ENCODE peak calls at places on chromosome 7, in four cellular contexts. G is SK-N-SH, Z is K562, X is GM12878. R is an unnamed sample.

GRCh38 chr7:24741691-24742639 is 15.3 kb downstream of the GSDME start:
- DNase-seq in X (no peak), G (no peak), Z (no peak), R (no peak)

GRCh38 chr7:116731737-116732335 is 59.8 kb downstream of the MET start:
- DNase-seq in G (no peak), Z (no peak), X (no peak), R (no peak)

GRCh38 chr7:124784879-124785818 is 19.6 kb upstream of the GPR37 start:
- DNase-seq in Z (peak), G (peak), X (no peak), R (peak)

GRCh38 chr7:156223935-156224334 is 411.7 kb upstream of the SHH start:
- DNase-seq in X (no peak), Z (no peak), G (no peak), R (no peak)

GRCh38 chr7:152177696-152178404 is 152.4 kb downstream of the GALNT11 start:
- DNase-seq in G (no peak), Z (no peak), X (no peak), R (no peak)

GRCh38 chr7:70502117-70502516 is 629.8 kb upstream of the GALNT17 start:
- DNase-seq in X (no peak), G (no peak), Z (no peak), R (no peak)

GRCh38 chr7:18496336-18496700 is 769 bp downstream of the HDAC9 start:
- DNase-seq in X (no peak), Z (no peak), G (no peak), R (no peak)

GRCh38 chr7:23136216-23136615 is 30.6 kb downstream of the KLHL7 start:
- DNase-seq in X (no peak), G (no peak), Z (no peak), R (no peak)

GRCh38 chr7:129784783-129785456 is 167.8 kb downstream of the UBE2H start:
- DNase-seq in Z (peak), X (peak), G (peak), R (no peak)

GRCh38 chr7:44415047-44415446 is 75.4 kb downstream of the NUDCD3 start:
- DNase-seq in X (no peak), G (no peak), Z (no peak), R (no peak)

GRCh38 chr7:40520986-40521738 is 386.4 kb downstream of the SUGCT start:
- DNase-seq in G (no peak), X (no peak), Z (no peak), R (no peak)

GRCh38 chr7:96034940-96035727 is 262.8 kb downstream of the DYNC1I1 start:
- DNase-seq in Z (no peak), X (no peak), G (no peak), R (no peak)

GRCh38 chr7:131327049-131327625 is 539 bp upstream of the MKLN1 start:
- DNase-seq in X (no peak), Z (peak), G (peak), R (no peak)

GRCh38 chr7:88132725-88133124 is 87.1 kb downstream of the SRI start:
- DNase-seq in G (no peak), X (peak), Z (no peak), R (no peak)

GRCh38 chr7:130433336-130433735 is 7.5 kb downstream of the CEP41 start:
- DNase-seq in Z (no peak), G (no peak), X (no peak), R (no peak)

GRCh38 chr7:150379590-150380379 is 655 bp downstream of the ZNF775 start:
- DNase-seq in G (peak), Z (no peak), X (no peak), R (no peak)

GRCh38 chr7:98509836-98510235 is 107.2 kb upstream of the NPTX2 start:
- DNase-seq in X (no peak), G (no peak), Z (no peak), R (no peak)

GRCh38 chr7:30726296-30727006 is 25.5 kb upstream of the INMT start:
- DNase-seq in G (no peak), X (no peak), Z (no peak), R (no peak)

GRCh38 chr7:22356010-22356854 is 722 bp downstream of the RAPGEF5 start:
- DNase-seq in G (peak), Z (no peak), X (no peak), R (no peak)

GRCh38 chr7:100612730-100613446 is 548 bp downstream of the MOSPD3 start:
- DNase-seq in G (peak), X (no peak), Z (peak), R (no peak)

GRCh38 chr7:100614308-100614861 is 2.0 kb downstream of the MOSPD3 start:
- DNase-seq in G (no peak), X (no peak), Z (no peak), R (no peak)

GRCh38 chr7:100611983-100612729 is at the start of gene MOSPD3:
- DNase-seq in X (peak), G (peak), Z (peak), R (peak)

GRCh38 chr7:100613447-100614185 is 1.3 kb downstream of the MOSPD3 start:
- DNase-seq in X (no peak), Z (no peak), G (no peak), R (peak)
- H3K4me3 ChIP-seq in X (no peak), Z (peak), G (peak), R (peak)

GRCh38 chr7:6442114-6442513 is 5.6 kb downstream of the DAGLB start:
- DNase-seq in G (no peak), Z (no peak), X (no peak), R (peak)
- TF ChIP-seq GABPA in G (no peak), Z (no peak), X (no peak), R (no peak)

DNA sequence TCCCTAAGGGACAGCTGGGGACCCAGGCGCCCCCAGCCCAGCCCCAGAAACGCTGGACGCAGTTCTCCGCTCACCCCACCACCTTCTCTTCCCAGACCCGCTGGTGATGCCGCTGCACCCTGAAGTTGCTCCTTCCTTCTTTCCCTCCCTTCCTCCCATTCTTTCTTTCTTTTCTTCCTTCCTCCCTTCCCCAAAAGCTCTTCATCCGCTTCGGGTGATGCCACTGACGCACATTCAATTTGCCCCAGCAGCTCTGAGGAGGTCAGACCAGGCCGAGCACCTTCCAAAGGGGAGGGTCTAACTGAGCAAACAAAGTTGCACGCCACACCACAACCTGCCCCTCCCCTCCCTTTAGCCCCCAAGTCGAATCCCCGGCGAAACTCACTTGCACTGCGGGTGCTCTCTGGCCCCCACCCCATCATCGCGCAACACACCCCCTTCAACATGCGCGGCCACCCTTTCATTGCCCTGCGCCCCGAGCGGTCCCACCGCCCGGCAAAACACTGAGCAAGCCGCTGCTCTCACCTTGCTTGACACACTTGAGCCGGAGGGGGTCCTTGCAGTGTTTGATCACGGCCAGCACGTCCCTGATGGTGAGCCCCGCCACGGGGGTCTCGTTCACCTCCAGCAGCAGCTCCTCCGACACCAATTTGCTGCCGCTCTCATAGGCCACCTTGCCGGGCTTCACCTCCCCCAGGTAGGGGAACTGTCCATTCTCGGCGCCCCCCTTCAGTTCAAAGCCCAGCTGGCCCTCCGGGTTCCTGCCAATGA is 787 bp downstream of the MAGI2 start:
- DNase-seq in Z (no peak), X (no peak), G (peak), R (no peak)
- H3K4me3 ChIP-seq in Z (no peak), X (no peak), G (peak), R (no peak)

GRCh38 chr7:5420108-5420840 is 3.4 kb downstream of the TNRC18 start:
- DNase-seq in X (no peak), G (peak), Z (peak), R (peak)

GRCh38 chr7:5422324-5423271 is 1.0 kb downstream of the TNRC18 start:
- DNase-seq in G (peak), X (no peak), Z (peak), R (peak)

GRCh38 chr7:5423272-5423843 is at the start of gene TNRC18:
- DNase-seq in Z (peak), X (no peak), G (peak), R (no peak)

GRCh38 chr7:5420841-5421625 is 2.6 kb downstream of the TNRC18 start:
- DNase-seq in G (peak), Z (peak), X (no peak), R (no peak)

DNA sequence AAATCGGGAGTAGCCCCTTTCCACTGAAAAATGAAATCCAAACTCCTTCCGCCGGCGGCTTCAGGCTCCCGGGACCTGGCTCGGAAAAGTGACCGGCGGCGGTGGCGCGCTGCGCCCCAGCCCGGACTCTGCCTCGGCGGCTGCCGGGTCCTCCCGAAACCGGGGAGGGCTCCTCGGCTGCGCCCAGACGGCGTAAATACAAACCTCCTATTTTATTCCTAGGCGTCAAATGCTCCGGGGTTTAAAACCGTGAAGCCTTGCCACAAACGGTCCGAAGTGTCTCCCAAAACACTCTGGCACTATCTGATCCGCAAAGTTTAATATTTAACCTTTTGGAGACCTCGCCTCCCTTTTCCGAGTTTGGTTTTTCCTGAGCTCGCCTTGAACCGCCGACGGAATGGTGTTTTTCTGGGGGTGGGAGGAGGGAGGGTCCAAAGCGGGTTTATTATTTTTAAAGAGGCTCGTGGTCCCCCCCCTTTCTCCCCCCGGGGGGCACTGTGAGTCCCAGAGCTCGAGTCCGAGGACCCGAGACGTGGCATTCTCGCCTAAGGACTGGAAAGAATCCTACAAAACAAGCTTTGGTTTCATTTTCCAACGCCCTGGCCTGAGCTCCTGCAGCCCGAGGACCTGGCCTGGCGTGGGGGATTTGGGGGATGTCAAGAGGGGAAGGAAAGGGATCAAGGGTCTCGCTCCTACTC is 1.9 kb downstream of the TNRC18 start:
- DNase-seq in Z (peak), X (no peak), G (peak), R (peak)
- TF ChIP-seq GABPA in Z (no peak), X (no peak), G (no peak), R (no peak)